ENCODE peak calls at places on chromosomes 12 and 14, in six cellular contexts. C is AG04450, E is heart left ventricle, L is PC-3, B is left lung, I is fibroblast of lung. J is an unnamed sample. For H3K9me3, the result is how much of the 10 kb centered on the place peaks cover.

GRCh38 chr14:69270097-69270496 is 10.1 kb downstream of the GALNT16 start:
- DNase-seq in C (no peak), E (no peak), L (no peak), B (no peak), I (no peak), J (no peak)

GRCh38 chr12:130832561-130833209 is 6.4 kb downstream of the STX2 start:
- DNase-seq in C (no peak), E (no peak), L (peak), B (no peak), I (peak), J (no peak)

GRCh38 chr14:72611506-72611905 is 282.4 kb downstream of the DPF3 start:
- DNase-seq in C (no peak), E (no peak), L (no peak), B (no peak), I (no peak), J (no peak)

GRCh38 chr12:104473374-104473983 is 16.7 kb downstream of the CHST11 start:
- DNase-seq in C (no peak), E (no peak), L (no peak), B (no peak), I (no peak), J (no peak)

GRCh38 chr14:76456200-76456599 is 80.3 kb downstream of the ESRRB start:
- DNase-seq in C (no peak), E (no peak), L (peak), B (no peak), I (peak), J (peak)

GRCh38 chr14:59576332-59577294 is at the start of gene CCDC175:
- DNase-seq in C (peak), E (peak), L (peak), B (peak), I (peak), J (peak)

GRCh38 chr14:92542766-92543554 is 29.4 kb downstream of the RIN3 start:
- DNase-seq in C (no peak), E (no peak), L (no peak), B (no peak), I (no peak), J (no peak)

GRCh38 chr14:52106853-52107252 is 38.0 kb upstream of the NID2 start:
- DNase-seq in C (no peak), E (no peak), L (no peak), B (no peak), I (peak), J (no peak)

GRCh38 chr12:89756638-89757321 is 48.1 kb upstream of the ATP2B1 start:
- DNase-seq in C (peak), E (no peak), L (peak), B (no peak), I (peak), J (no peak)

GRCh38 chr14:82447586-82447985 is 913.9 kb upstream of the SEL1L start:
- DNase-seq in C (no peak), E (no peak), L (no peak), B (no peak), I (no peak), J (peak)

GRCh38 chr12:108394196-108394595 is 55.1 kb upstream of the CMKLR1 start:
- DNase-seq in C (no peak), E (peak), L (no peak), B (no peak), I (peak), J (no peak)

GRCh38 chr14:103561381-103562134 is 899 bp downstream of the BAG5 start:
- DNase-seq in C (no peak), E (no peak), L (peak), B (no peak), I (peak), J (peak)

GRCh38 chr12:24500466-24501232 is 448.3 kb downstream of the BCAT1 start:
- DNase-seq in C (no peak), E (no peak), L (no peak), B (no peak), I (peak), J (peak)

GRCh38 chr12:4270016-4270669 is 3.4 kb upstream of the CCND2 start:
- DNase-seq in C (no peak), E (no peak), L (no peak), B (peak), I (no peak), J (no peak)

GRCh38 chr14:22579218-22579617 is 9.8 kb downstream of the DAD1 start:
- DNase-seq in C (no peak), E (no peak), L (no peak), B (no peak), I (no peak), J (peak)

GRCh38 chr14:75979641-75980422 is 2.0 kb downstream of the TGFB3 start:
- DNase-seq in C (no peak), E (peak), L (no peak), B (peak), I (no peak), J (no peak)

GRCh38 chr14:104048758-104049496 is 36.6 kb upstream of the ASPG start:
- DNase-seq in C (no peak), E (no peak), L (peak), B (no peak), I (peak), J (no peak)

GRCh38 chr14:66610154-66610563 is 102.2 kb downstream of the GPHN start:
- DNase-seq in C (no peak), E (no peak), L (peak), B (no peak), I (peak), J (peak)

GRCh38 chr12:112486361-112486760 is 67.6 kb downstream of the PTPN11 start:
- DNase-seq in C (no peak), E (no peak), L (no peak), B (no peak), I (no peak), J (no peak)

GRCh38 chr12:129080821-129081220 is 227.5 kb downstream of the GLT1D1 start:
- DNase-seq in C (no peak), E (no peak), L (no peak), B (no peak), I (no peak), J (no peak)

GRCh38 chr12:132907216-132907615 is 19.8 kb upstream of the CHFR start:
- DNase-seq in C (no peak), E (no peak), L (no peak), B (no peak), I (no peak), J (no peak)
- H3K9me3 ChIP-seq in C (under half), E (under half), L (under half), B (half or more), I (under half), J (under half)

DNA sequence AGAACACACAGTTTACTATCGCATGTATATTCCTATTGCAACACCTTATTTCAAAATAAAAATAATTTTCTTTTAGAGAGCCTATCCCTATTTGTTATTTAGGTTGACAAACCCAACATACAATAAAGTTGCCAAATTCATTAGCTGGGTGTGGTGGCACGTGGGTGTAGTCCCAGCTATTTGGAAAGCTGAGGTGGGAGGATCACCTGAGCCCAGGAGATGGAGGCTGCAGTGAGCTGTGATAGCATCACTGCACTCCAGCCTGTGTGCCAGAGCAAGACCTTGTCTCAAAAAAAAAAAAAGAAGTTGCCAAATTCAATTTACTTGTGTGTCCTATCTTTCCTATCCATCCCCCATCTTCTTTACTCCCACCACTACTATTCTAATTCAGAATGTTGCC is 23.9 kb downstream of the DENND5B start:
- DNase-seq in C (no peak), E (no peak), L (no peak), B (no peak), I (no peak), J (no peak)
- H3K9me3 ChIP-seq in C (under half), E (under half), L (under half), B (under half), I (under half), J (under half)

GRCh38 chr14:26833777-26834176 is 235.9 kb upstream of the NOVA1 start:
- DNase-seq in C (no peak), E (no peak), L (peak), B (no peak), I (peak), J (no peak)

GRCh38 chr14:26839481-26839880 is 241.6 kb upstream of the NOVA1 start:
- DNase-seq in C (no peak), E (no peak), L (peak), B (no peak), I (peak), J (no peak)

GRCh38 chr14:26841361-26841760 is 243.5 kb upstream of the NOVA1 start:
- DNase-seq in C (no peak), E (no peak), L (peak), B (no peak), I (peak), J (no peak)

GRCh38 chr14:26835949-26836570 is 238.2 kb upstream of the NOVA1 start:
- DNase-seq in C (no peak), E (no peak), L (no peak), B (no peak), I (no peak), J (no peak)
- H3K9me3 ChIP-seq in C (under half), E (under half), L (under half), B (under half), I (under half), J (under half)

GRCh38 chr12:6526766-6527525 is 7.4 kb upstream of the GAPDH start:
- DNase-seq in C (no peak), E (no peak), L (no peak), B (no peak), I (no peak), J (no peak)

GRCh38 chr12:6529291-6529737 is 5.0 kb upstream of the GAPDH start:
- DNase-seq in C (no peak), E (no peak), L (no peak), B (no peak), I (no peak), J (no peak)

GRCh38 chr12:6527711-6528110 is 6.6 kb upstream of the GAPDH start:
- DNase-seq in C (no peak), E (no peak), L (no peak), B (no peak), I (no peak), J (no peak)

GRCh38 chr12:6530576-6531260 is 3.6 kb upstream of the GAPDH start:
- DNase-seq in C (no peak), E (no peak), L (no peak), B (no peak), I (no peak), J (no peak)

DNA sequence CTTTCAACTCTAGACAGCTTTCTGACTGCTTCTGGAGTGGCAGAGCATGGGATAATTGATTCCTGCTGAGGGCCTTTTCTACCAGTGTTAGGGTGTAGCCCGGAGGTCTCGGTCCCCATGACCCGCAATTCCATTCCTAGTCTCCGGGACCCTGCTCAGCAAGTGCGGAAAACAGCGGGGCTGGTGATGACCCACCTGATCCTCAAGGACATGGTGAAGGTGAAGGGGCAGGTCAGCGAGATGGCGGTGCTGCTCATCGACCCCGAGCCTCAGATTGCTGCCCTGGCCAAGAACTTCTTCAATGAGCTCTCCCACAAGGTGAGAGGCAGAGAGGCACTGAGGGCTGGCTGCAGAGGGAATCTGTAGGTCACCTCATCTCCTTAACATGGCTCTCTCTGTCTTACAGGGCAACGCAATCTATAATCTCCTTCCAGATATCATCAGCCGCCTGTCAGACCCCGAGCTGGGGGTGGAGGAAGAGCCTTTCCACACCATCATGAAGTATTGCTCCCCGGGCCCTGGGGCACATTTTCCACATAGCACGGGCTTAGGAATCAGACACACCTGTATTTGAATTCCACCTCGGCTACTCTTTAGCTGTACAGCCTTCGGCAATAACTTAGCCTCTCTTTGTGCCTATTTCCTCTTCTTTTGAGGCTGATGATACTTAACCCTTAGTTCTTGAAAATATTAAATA is 5.6 kb upstream of the GAPDH start:
- DNase-seq in C (no peak), E (no peak), L (no peak), B (no peak), I (no peak), J (no peak)
- H3K9me3 ChIP-seq in C (under half), E (under half), L (under half), B (under half), I (under half), J (under half)

GRCh38 chr14:55949708-55950107 is 168.5 kb upstream of the PELI2 start:
- DNase-seq in C (no peak), E (no peak), L (no peak), B (no peak), I (peak), J (no peak)

GRCh38 chr14:55951366-55952206 is 166.6 kb upstream of the PELI2 start:
- DNase-seq in C (no peak), E (no peak), L (no peak), B (no peak), I (no peak), J (no peak)

GRCh38 chr14:55942826-55943225 is 175.4 kb upstream of the PELI2 start:
- DNase-seq in C (no peak), E (no peak), L (no peak), B (no peak), I (no peak), J (no peak)

GRCh38 chr14:55944757-55945156 is 173.5 kb upstream of the PELI2 start:
- DNase-seq in C (no peak), E (no peak), L (no peak), B (no peak), I (no peak), J (no peak)

DNA sequence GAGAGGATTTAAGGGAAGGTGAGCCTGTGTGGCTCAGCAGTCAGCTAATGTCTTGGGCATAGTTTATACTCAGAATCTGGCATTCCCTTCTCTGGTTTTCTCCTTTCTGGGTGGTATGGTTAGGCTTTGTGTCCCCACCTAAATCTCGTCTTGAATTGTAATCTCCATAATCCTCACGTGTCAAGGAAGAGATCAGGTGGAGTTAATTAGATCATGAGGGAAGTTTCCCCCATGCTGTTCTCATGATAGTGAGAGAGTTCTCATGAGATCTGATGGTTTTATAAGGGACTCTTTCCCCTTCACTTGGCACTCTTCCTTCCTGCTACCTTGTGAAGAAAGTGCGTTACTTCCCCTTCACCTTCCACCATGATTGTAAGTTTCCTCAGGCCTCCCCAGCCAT is 169.8 kb upstream of the PELI2 start:
- DNase-seq in C (no peak), E (no peak), L (no peak), B (no peak), I (no peak), J (no peak)
- H3K9me3 ChIP-seq in C (under half), E (under half), L (under half), B (under half), I (under half), J (under half)

GRCh38 chr14:55314449-55314848 is 43.2 kb downstream of the FBXO34 start:
- DNase-seq in C (no peak), E (no peak), L (no peak), B (no peak), I (no peak), J (no peak)
- H3K9me3 ChIP-seq in C (under half), E (under half), L (under half), B (under half), I (under half), J (under half)